ENCODE peak calls at places on chromosomes 13 and 19, in eight cellular contexts. One of them, this sample, is unnamed.

GRCh38 chr13:19085258-19085657 is 96.4 kb downstream of the TUBA3C start:
- DNase-seq in K562: no peak
- DNase-seq in keratinocyte: no peak
- DNase-seq in IMR-90: no peak
- DNase-seq in SK-N-SH: no peak
- DNase-seq in osteoblast: no peak
- DNase-seq in GM23248: no peak
- DNase-seq in astrocyte: no peak
- DNase-seq in this sample: no peak

GRCh38 chr19:4609878-4610511 is 29.3 kb upstream of the TNFAIP8L1 start:
- DNase-seq in K562: no peak
- DNase-seq in keratinocyte: no peak
- DNase-seq in IMR-90: no peak
- DNase-seq in SK-N-SH: peak; percentile 46
- DNase-seq in osteoblast: peak; percentile 46
- DNase-seq in GM23248: no peak
- DNase-seq in astrocyte: no peak
- DNase-seq in this sample: no peak

GRCh38 chr13:77417897-77418296 is 91.0 kb upstream of the MYCBP2 start:
- DNase-seq in K562: no peak
- DNase-seq in keratinocyte: no peak
- DNase-seq in IMR-90: no peak
- DNase-seq in SK-N-SH: no peak
- DNase-seq in osteoblast: no peak
- DNase-seq in GM23248: no peak
- DNase-seq in astrocyte: no peak
- DNase-seq in this sample: no peak

GRCh38 chr19:3406571-3407111 is 40.3 kb downstream of the NFIC start:
- DNase-seq in K562: no peak
- DNase-seq in keratinocyte: no peak
- DNase-seq in IMR-90: no peak
- DNase-seq in SK-N-SH: no peak
- DNase-seq in osteoblast: peak; percentile 57
- DNase-seq in GM23248: no peak
- DNase-seq in astrocyte: no peak
- DNase-seq in this sample: no peak

GRCh38 chr13:113848431-113849260 is 15.2 kb downstream of the GAS6 start:
- DNase-seq in K562: no peak
- DNase-seq in keratinocyte: no peak
- DNase-seq in IMR-90: no peak
- DNase-seq in SK-N-SH: no peak
- DNase-seq in osteoblast: peak; percentile 51
- DNase-seq in GM23248: no peak
- DNase-seq in astrocyte: no peak
- DNase-seq in this sample: no peak

GRCh38 chr13:28048768-28049167 is 51.6 kb downstream of the FLT3 start:
- DNase-seq in K562: no peak
- DNase-seq in keratinocyte: no peak
- DNase-seq in IMR-90: no peak
- DNase-seq in SK-N-SH: no peak
- DNase-seq in osteoblast: no peak
- DNase-seq in GM23248: no peak
- DNase-seq in astrocyte: no peak
- DNase-seq in this sample: no peak

GRCh38 chr13:32650705-32651311 is 64.6 kb downstream of the PDS5B start:
- DNase-seq in K562: peak; percentile 25
- DNase-seq in keratinocyte: no peak
- DNase-seq in IMR-90: peak; percentile 75
- DNase-seq in SK-N-SH: peak; percentile 38
- DNase-seq in osteoblast: no peak
- DNase-seq in GM23248: peak; percentile 70
- DNase-seq in astrocyte: peak; percentile 49
- DNase-seq in this sample: peak; percentile 59

GRCh38 chr19:19554074-19555023 is 16.3 kb downstream of the CILP2 start:
- DNase-seq in K562: peak; percentile 88
- DNase-seq in keratinocyte: no peak
- DNase-seq in IMR-90: peak; percentile 21
- DNase-seq in SK-N-SH: peak; percentile 86
- DNase-seq in osteoblast: peak; percentile 97
- DNase-seq in GM23248: peak; percentile 71
- DNase-seq in astrocyte: peak; percentile 23
- DNase-seq in this sample: peak; percentile 35

GRCh38 chr19:20151617-20152145 is 15.3 kb upstream of the ZNF486 start:
- DNase-seq in K562: no peak
- DNase-seq in keratinocyte: no peak
- DNase-seq in IMR-90: no peak
- DNase-seq in SK-N-SH: no peak
- DNase-seq in osteoblast: no peak
- DNase-seq in GM23248: no peak
- DNase-seq in astrocyte: no peak
- DNase-seq in this sample: no peak

GRCh38 chr13:91372813-91373420 is 25.4 kb downstream of the MIR17HG start:
- DNase-seq in K562: no peak
- DNase-seq in keratinocyte: no peak
- DNase-seq in IMR-90: no peak
- DNase-seq in SK-N-SH: no peak
- DNase-seq in osteoblast: no peak
- DNase-seq in GM23248: no peak
- DNase-seq in astrocyte: no peak
- DNase-seq in this sample: no peak

GRCh38 chr19:17555929-17556813 is 722 bp downstream of the COLGALT1 start:
- DNase-seq in K562: peak; percentile 63
- DNase-seq in keratinocyte: no peak
- DNase-seq in IMR-90: peak; percentile 44
- DNase-seq in SK-N-SH: peak; percentile 74
- DNase-seq in osteoblast: peak; percentile 92
- DNase-seq in GM23248: peak; percentile 78
- DNase-seq in astrocyte: peak; percentile 24
- DNase-seq in this sample: peak; percentile 45

GRCh38 chr19:46615966-46616365 is 8.9 kb downstream of the PTGIR start:
- DNase-seq in K562: no peak
- DNase-seq in keratinocyte: no peak
- DNase-seq in IMR-90: no peak
- DNase-seq in SK-N-SH: no peak
- DNase-seq in osteoblast: no peak
- DNase-seq in GM23248: no peak
- DNase-seq in astrocyte: no peak
- DNase-seq in this sample: no peak

GRCh38 chr19:55069137-55069858 is 6.3 kb upstream of the RDH13 start:
- DNase-seq in K562: peak; percentile 57
- DNase-seq in keratinocyte: no peak
- DNase-seq in IMR-90: no peak
- DNase-seq in SK-N-SH: peak; percentile 66
- DNase-seq in osteoblast: peak; percentile 91
- DNase-seq in GM23248: peak; percentile 65
- DNase-seq in astrocyte: no peak
- DNase-seq in this sample: peak; percentile 29

GRCh38 chr19:35296644-35297514 is 4.9 kb downstream of the MAG start:
- DNase-seq in K562: no peak
- DNase-seq in keratinocyte: no peak
- DNase-seq in IMR-90: no peak
- DNase-seq in SK-N-SH: no peak
- DNase-seq in osteoblast: peak; percentile 47
- DNase-seq in GM23248: no peak
- DNase-seq in astrocyte: no peak
- DNase-seq in this sample: no peak

GRCh38 chr13:40060318-40061007 is 405.0 kb downstream of the COG6 start:
- DNase-seq in K562: no peak
- DNase-seq in keratinocyte: peak; percentile 66
- DNase-seq in IMR-90: no peak
- DNase-seq in SK-N-SH: no peak
- DNase-seq in osteoblast: peak; percentile 83
- DNase-seq in GM23248: peak; percentile 96
- DNase-seq in astrocyte: peak; percentile 93
- DNase-seq in this sample: peak; percentile 94

GRCh38 chr13:34719060-34719875 is 222.8 kb upstream of the NBEA start:
- DNase-seq in K562: no peak
- DNase-seq in keratinocyte: no peak
- DNase-seq in IMR-90: no peak
- DNase-seq in SK-N-SH: no peak
- DNase-seq in osteoblast: no peak
- DNase-seq in GM23248: no peak
- DNase-seq in astrocyte: no peak
- DNase-seq in this sample: no peak

GRCh38 chr13:98746968-98747367 is 5.5 kb downstream of the SLC15A1 start:
- DNase-seq in K562: no peak
- DNase-seq in keratinocyte: no peak
- DNase-seq in IMR-90: no peak
- DNase-seq in SK-N-SH: no peak
- DNase-seq in osteoblast: no peak
- DNase-seq in GM23248: peak; percentile 75
- DNase-seq in astrocyte: no peak
- DNase-seq in this sample: peak; percentile 8

DNA sequence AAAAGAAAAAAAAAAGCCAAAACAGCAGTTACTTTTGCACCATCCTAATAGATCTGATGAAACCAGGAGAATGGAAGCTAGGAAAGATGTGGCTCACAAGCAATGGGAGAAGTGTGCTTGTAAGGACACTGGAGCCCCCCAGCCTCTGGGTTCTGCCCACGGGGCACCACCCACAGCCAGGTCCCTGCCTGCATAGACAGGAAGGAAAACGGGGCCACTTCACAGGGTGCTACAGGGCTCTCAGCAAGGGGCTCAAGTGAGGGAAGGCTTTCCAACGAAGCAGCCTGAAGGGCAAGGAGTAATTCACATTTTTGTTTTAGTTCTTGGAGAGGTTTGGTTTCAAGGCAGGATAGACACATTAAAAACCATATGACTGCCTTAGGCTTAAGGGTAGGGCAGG is 42.7 kb downstream of the BRD4 start:
- DNase-seq in K562: no peak
- DNase-seq in keratinocyte: no peak
- DNase-seq in IMR-90: no peak
- DNase-seq in SK-N-SH: no peak
- DNase-seq in osteoblast: no peak
- DNase-seq in GM23248: no peak
- DNase-seq in astrocyte: no peak
- DNase-seq in this sample: no peak
- H3K4me1 ChIP-seq in K562: peaks cover 11% of the 10 kb centered on the region
- H3K4me1 ChIP-seq in keratinocyte: peaks cover 44% of the 10 kb centered on the region
- H3K4me1 ChIP-seq in IMR-90: peaks cover 43% of the 10 kb centered on the region
- H3K4me1 ChIP-seq in SK-N-SH: peaks cover 75% of the 10 kb centered on the region
- H3K4me1 ChIP-seq in osteoblast: peaks cover 39% of the 10 kb centered on the region
- H3K4me1 ChIP-seq in GM23248: peaks cover 70% of the 10 kb centered on the region
- H3K4me1 ChIP-seq in astrocyte: peaks cover 26% of the 10 kb centered on the region
- H3K4me1 ChIP-seq in this sample: peaks cover 36% of the 10 kb centered on the region

GRCh38 chr13:110916671-110917142 is 1.8 kb upstream of the ANKRD10 start:
- DNase-seq in K562: no peak
- DNase-seq in keratinocyte: no peak
- DNase-seq in IMR-90: peak; percentile 79
- DNase-seq in SK-N-SH: no peak
- DNase-seq in osteoblast: peak; percentile 87
- DNase-seq in GM23248: peak; percentile 82
- DNase-seq in astrocyte: peak; percentile 90
- DNase-seq in this sample: peak; percentile 51
- H3K4me3 ChIP-seq in K562: no peak overlapping the region
- H3K4me3 ChIP-seq in keratinocyte: no peak overlapping the region
- H3K4me3 ChIP-seq in IMR-90: no peak overlapping the region
- H3K4me3 ChIP-seq in SK-N-SH: no peak overlapping the region
- H3K4me3 ChIP-seq in osteoblast: peak overlapping the region; percentile 95
- H3K4me3 ChIP-seq in GM23248: peak overlapping the region; percentile 87
- H3K4me3 ChIP-seq in astrocyte: peak overlapping the region; percentile 78
- H3K4me3 ChIP-seq in this sample: peak overlapping the region; percentile 9

GRCh38 chr13:112771139-112771876 is 81.5 kb downstream of the ATP11A start:
- DNase-seq in K562: no peak
- DNase-seq in keratinocyte: no peak
- DNase-seq in IMR-90: no peak
- DNase-seq in SK-N-SH: no peak
- DNase-seq in osteoblast: peak; percentile 60
- DNase-seq in GM23248: no peak
- DNase-seq in astrocyte: no peak
- DNase-seq in this sample: no peak

GRCh38 chr13:112771877-112772538 is 82.2 kb downstream of the ATP11A start:
- DNase-seq in K562: no peak
- DNase-seq in keratinocyte: no peak
- DNase-seq in IMR-90: no peak
- DNase-seq in SK-N-SH: no peak
- DNase-seq in osteoblast: peak; percentile 65
- DNase-seq in GM23248: no peak
- DNase-seq in astrocyte: no peak
- DNase-seq in this sample: no peak

GRCh38 chr13:112769615-112770014 is 79.8 kb downstream of the ATP11A start:
- DNase-seq in K562: no peak
- DNase-seq in keratinocyte: no peak
- DNase-seq in IMR-90: no peak
- DNase-seq in SK-N-SH: no peak
- DNase-seq in osteoblast: peak; percentile 72
- DNase-seq in GM23248: no peak
- DNase-seq in astrocyte: no peak
- DNase-seq in this sample: no peak

GRCh38 chr13:112768795-112769411 is 79.1 kb downstream of the ATP11A start:
- DNase-seq in K562: no peak
- DNase-seq in keratinocyte: no peak
- DNase-seq in IMR-90: no peak
- DNase-seq in SK-N-SH: no peak
- DNase-seq in osteoblast: peak; percentile 83
- DNase-seq in GM23248: no peak
- DNase-seq in astrocyte: no peak
- DNase-seq in this sample: no peak

DNA sequence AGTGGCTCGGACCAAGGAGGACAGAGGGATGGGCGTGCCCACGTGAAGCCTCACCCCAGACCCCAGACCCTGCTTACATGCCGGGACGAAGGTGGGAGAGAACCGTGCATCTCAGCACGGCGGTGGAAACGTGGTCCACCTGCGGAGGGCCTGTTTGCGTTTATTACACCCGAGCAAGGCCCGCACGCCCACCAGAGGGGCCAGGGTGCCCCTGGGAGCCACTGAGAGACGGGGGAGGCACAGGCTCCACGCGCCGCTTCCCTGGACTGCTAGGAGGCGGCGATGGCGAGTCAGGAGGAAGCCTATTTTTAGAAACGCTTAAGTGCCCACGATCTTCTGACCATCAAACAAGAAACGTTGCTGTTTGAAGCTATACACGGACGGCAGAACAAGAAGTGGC is 80.7 kb downstream of the ATP11A start:
- DNase-seq in K562: no peak
- DNase-seq in keratinocyte: no peak
- DNase-seq in IMR-90: no peak
- DNase-seq in SK-N-SH: no peak
- DNase-seq in osteoblast: peak; percentile 13
- DNase-seq in GM23248: no peak
- DNase-seq in astrocyte: no peak
- DNase-seq in this sample: no peak
- H4K20me1 ChIP-seq in K562: no peaks in the 10 kb centered on the region
- H4K20me1 ChIP-seq in keratinocyte: no peaks in the 10 kb centered on the region
- H4K20me1 ChIP-seq in IMR-90: peaks cover 15% of the 10 kb centered on the region
- H4K20me1 ChIP-seq in SK-N-SH: no peaks in the 10 kb centered on the region
- H4K20me1 ChIP-seq in osteoblast: peaks cover 7% of the 10 kb centered on the region
- H4K20me1 ChIP-seq in GM23248: no peaks in the 10 kb centered on the region
- H4K20me1 ChIP-seq in astrocyte: peaks cover 3% of the 10 kb centered on the region
- H4K20me1 ChIP-seq in this sample: no peaks in the 10 kb centered on the region

DNA sequence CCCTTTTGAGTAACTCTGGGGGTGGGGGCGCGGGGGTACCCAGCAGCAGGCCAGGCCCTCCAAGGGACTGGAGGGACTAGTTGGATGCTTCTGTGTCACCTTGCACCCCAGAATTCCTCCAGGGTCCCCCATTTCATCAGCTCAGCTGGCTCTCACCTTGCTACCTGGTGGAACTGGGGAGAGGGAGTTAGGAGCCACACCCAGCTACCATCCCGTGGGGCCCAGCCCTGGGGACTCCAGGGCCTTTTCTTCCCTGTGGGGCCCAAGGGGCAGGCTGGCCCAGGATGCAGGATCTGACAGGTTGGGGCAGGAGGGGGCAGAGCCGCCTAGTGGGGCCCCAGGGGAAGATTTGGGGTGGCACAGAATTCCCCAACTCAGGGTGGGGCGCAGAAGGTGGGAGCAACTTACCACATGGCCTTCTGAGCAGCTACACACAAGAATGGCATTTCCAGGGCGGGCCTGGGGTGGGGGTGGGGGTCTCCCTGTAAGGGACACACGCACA is 32.8 kb upstream of the NANOS3 start:
- DNase-seq in K562: no peak
- DNase-seq in keratinocyte: no peak
- DNase-seq in IMR-90: no peak
- DNase-seq in SK-N-SH: no peak
- DNase-seq in osteoblast: peak; percentile 71
- DNase-seq in GM23248: peak; percentile 25
- DNase-seq in astrocyte: no peak
- DNase-seq in this sample: no peak
- H3K4me1 ChIP-seq in K562: peaks cover 90% of the 10 kb centered on the region
- H3K4me1 ChIP-seq in keratinocyte: peaks cover 40% of the 10 kb centered on the region
- H3K4me1 ChIP-seq in IMR-90: peaks cover 28% of the 10 kb centered on the region
- H3K4me1 ChIP-seq in SK-N-SH: peaks cover 30% of the 10 kb centered on the region
- H3K4me1 ChIP-seq in osteoblast: peaks cover 44% of the 10 kb centered on the region
- H3K4me1 ChIP-seq in GM23248: peaks cover 23% of the 10 kb centered on the region
- H3K4me1 ChIP-seq in astrocyte: peaks cover 43% of the 10 kb centered on the region
- H3K4me1 ChIP-seq in this sample: peaks cover 25% of the 10 kb centered on the region